ENCODE peak calls at places on chromosomes 3 and 15, in seven cellular contexts. T, X, I, E, B, A and Z are unnamed samples.

GRCh38 chr3:121473001-121473400 is 72.8 kb downstream of the POLQ start:
- DNase-seq in X (no peak), A (no peak), E (no peak), I (no peak), T (no peak), B (no peak), Z (no peak)

GRCh38 chr15:44193651-44194396 is 1.2 kb downstream of the FRMD5 start:
- DNase-seq in E (no peak), X (peak; percentile 46), T (no peak), A (peak; percentile 18), B (no peak), I (peak; percentile 62), Z (peak; percentile 62)

GRCh38 chr3:168249539-168250414 is 154.1 kb upstream of the GOLIM4 start:
- DNase-seq in X (peak; percentile 79), B (no peak), E (peak; percentile 28), A (peak; percentile 90), T (no peak), I (peak; percentile 96), Z (peak; percentile 47)

GRCh38 chr3:160953681-160954080 is 151.5 kb downstream of the B3GALNT1 start:
- DNase-seq in B (no peak), A (no peak), T (no peak), X (no peak), E (no peak), I (no peak), Z (no peak)

GRCh38 chr3:134432236-134432635 is 53.5 kb downstream of the ANAPC13 start:
- DNase-seq in T (no peak), E (no peak), B (no peak), A (no peak), X (no peak), I (no peak), Z (no peak)

GRCh38 chr3:85360742-85361387 is 402.1 kb downstream of the CADM2 start:
- DNase-seq in I (peak; percentile 65), X (peak; percentile 84), A (peak; percentile 64), E (peak; percentile 7), T (no peak), B (peak; percentile 36), Z (peak; percentile 21)

GRCh38 chr3:66390013-66390412 is 110.8 kb downstream of the LRIG1 start:
- DNase-seq in X (no peak), E (no peak), A (no peak), B (no peak), I (no peak), T (no peak), Z (no peak)

GRCh38 chr3:42394579-42395288 is 15.7 kb downstream of the LYZL4 start:
- DNase-seq in X (no peak), E (no peak), B (no peak), A (no peak), I (no peak), T (no peak), Z (no peak)

GRCh38 chr3:141273700-141274410 is 42.2 kb downstream of the PXYLP1 start:
- DNase-seq in A (no peak), B (no peak), E (no peak), I (peak; percentile 15), T (no peak), X (no peak), Z (no peak)

GRCh38 chr3:23330568-23330967 is 127.4 kb downstream of the UBE2E2 start:
- DNase-seq in B (no peak), I (no peak), E (no peak), A (no peak), X (no peak), T (no peak), Z (no peak)

GRCh38 chr15:80587007-80587406 is 108.1 kb upstream of the ABHD17C start:
- DNase-seq in X (no peak), E (no peak), B (no peak), T (no peak), I (no peak), A (no peak), Z (no peak)

GRCh38 chr15:67480741-67481140 is 40.2 kb upstream of the C15orf61 start:
- DNase-seq in E (no peak), I (no peak), T (no peak), A (no peak), B (no peak), X (no peak), Z (no peak)

GRCh38 chr3:62109534-62109933 is 263.8 kb downstream of the FEZF2 start:
- DNase-seq in X (no peak), T (no peak), A (no peak), I (no peak), E (no peak), B (no peak), Z (no peak)